ENCODE peak calls at places on chromosomes 3 and 15, in four cellular contexts. U is mucosa of descending colon; D is GM23338; V is CD4-positive, alpha-beta T cell. J is an unnamed sample.

GRCh38 chr3:173502983-173503568 is 105.5 kb downstream of the NLGN1 start:
- DNase-seq in D (no peak), V (no peak), U (no peak), J (no peak)

GRCh38 chr15:58551084-58551763 is 119.4 kb downstream of the LIPC start:
- DNase-seq in V (no peak), U (no peak), D (no peak), J (no peak)

GRCh38 chr15:78069052-78069414 is 8.5 kb downstream of the TBC1D2B start:
- DNase-seq in V (no peak), U (no peak), D (no peak), J (no peak)

GRCh38 chr3:184259878-184260570 is 1.3 kb downstream of the CAMK2N2 start:
- DNase-seq in D (peak; percentile 69), U (peak; percentile 61), V (peak; percentile 43), J (peak; percentile 57)

GRCh38 chr3:32831062-32831461 is 13.3 kb downstream of the TRIM71 start:
- DNase-seq in U (no peak), D (no peak), V (no peak), J (no peak)

GRCh38 chr3:154304116-154304786 is 20.0 kb downstream of the DHX36 start:
- DNase-seq in V (no peak), D (no peak), U (no peak), J (no peak)

GRCh38 chr3:194439915-194440550 is 41.0 kb upstream of the GP5 start:
- DNase-seq in D (no peak), V (no peak), U (no peak), J (no peak)

GRCh38 chr3:53629396-53629711 is 134.9 kb downstream of the CACNA1D start:
- DNase-seq in V (no peak), D (no peak), U (no peak), J (no peak)

GRCh38 chr3:13075318-13075717 is 2.1 kb upstream of the IQSEC1 start:
- DNase-seq in D (no peak), V (no peak), U (no peak), J (no peak)

GRCh38 chr3:17551333-17551732 is 191.1 kb downstream of the TBC1D5 start:
- DNase-seq in V (no peak), U (no peak), D (no peak), J (no peak)

GRCh38 chr15:66835558-66835878 is 133.5 kb downstream of the SMAD6 start:
- DNase-seq in U (no peak), V (no peak), D (no peak), J (no peak)

GRCh38 chr3:42983927-42984326 is 4.8 kb downstream of the GASK1A start:
- DNase-seq in V (no peak), D (no peak), U (no peak), J (no peak)

GRCh38 chr3:190077646-190078045 is 43.1 kb downstream of the P3H2 start:
- DNase-seq in V (no peak), U (no peak), D (no peak), J (no peak)

GRCh38 chr15:58546635-58547627 is 115.1 kb downstream of the LIPC start:
- DNase-seq in V (no peak), U (no peak), D (no peak), J (no peak)

GRCh38 chr15:97319316-97319715 is 641.2 kb upstream of the ARRDC4 start:
- DNase-seq in U (no peak), D (no peak), V (no peak), J (no peak)

GRCh38 chr3:187015903-187016638 is 85.7 kb downstream of the ST6GAL1 start:
- DNase-seq in V (no peak), U (no peak), D (no peak), J (no peak)

GRCh38 chr3:134608023-134608758 is 42.6 kb downstream of the KY start:
- DNase-seq in U (no peak), D (no peak), V (no peak), J (no peak)

GRCh38 chr15:48644827-48645557 is 517 bp downstream of the FBN1 start:
- DNase-seq in D (peak; percentile 73), U (peak; percentile 36), V (no peak), J (peak; percentile 75)

GRCh38 chr15:71151061-71151460 is 35.8 kb downstream of the THSD4 start:
- DNase-seq in D (no peak), V (no peak), U (no peak), J (no peak)

GRCh38 chr15:37107754-37108724 is 7.7 kb upstream of the MEIS2 start:
- DNase-seq in U (no peak), V (no peak), D (no peak), J (no peak)

GRCh38 chr3:107861422-107861821 is 229.4 kb downstream of the CD47 start:
- DNase-seq in V (no peak), U (no peak), D (no peak), J (no peak)

GRCh38 chr3:43932921-43933320 is 242.2 kb downstream of the ABHD5 start:
- DNase-seq in V (no peak), D (no peak), U (no peak), J (no peak)

GRCh38 chr3:42526616-42527367 is 24.3 kb downstream of the VIPR1 start:
- DNase-seq in V (peak; percentile 38), D (peak; percentile 50), U (no peak), J (no peak)

GRCh38 chr3:56684029-56684428 is 964 bp upstream of the TASOR start:
- DNase-seq in V (no peak), D (no peak), U (no peak), J (no peak)

GRCh38 chr3:57937092-57937491 is 71.1 kb upstream of the FLNB start:
- DNase-seq in U (no peak), V (no peak), D (no peak), J (no peak)

GRCh38 chr3:171383206-171384018 is 76.8 kb downstream of the TNIK start:
- DNase-seq in U (no peak), D (no peak), V (no peak), J (no peak)

GRCh38 chr3:39748002-39748401 is 61.4 kb upstream of the MYRIP start:
- DNase-seq in V (no peak), D (no peak), U (no peak), J (no peak)

GRCh38 chr15:70047386-70048195 is 50.1 kb downstream of the TLE3 start:
- DNase-seq in V (no peak), U (peak; percentile 16), D (no peak), J (peak; percentile 1)

GRCh38 chr3:41698931-41699330 is 263.0 kb downstream of the ULK4 start:
- DNase-seq in V (no peak), D (no peak), U (no peak), J (no peak)

GRCh38 chr3:192641911-192642310 is 85.4 kb downstream of the FGF12 start:
- DNase-seq in V (no peak), D (no peak), U (no peak), J (no peak)

GRCh38 chr15:61301701-61302100 is 72.6 kb upstream of the RORA start:
- DNase-seq in U (no peak), V (no peak), D (no peak), J (no peak)

GRCh38 chr3:24590344-24590880 is 95.8 kb upstream of the THRB start:
- DNase-seq in U (no peak), V (no peak), D (no peak), J (no peak)

GRCh38 chr15:62985768-62986167 is 56.8 kb upstream of the TPM1 start:
- DNase-seq in U (no peak), V (no peak), D (no peak), J (peak; percentile 28)

GRCh38 chr15:51189579-51190397 is 95.1 kb upstream of the TNFAIP8L3 start:
- DNase-seq in U (no peak), D (no peak), V (no peak), J (no peak)

GRCh38 chr3:131501949-131502348 is 822 bp downstream of the MRPL3 start:
- DNase-seq in U (no peak), V (no peak), D (no peak), J (no peak)

GRCh38 chr3:18237251-18238005 is 187.7 kb downstream of the SATB1 start:
- DNase-seq in V (no peak), U (no peak), D (no peak), J (no peak)

GRCh38 chr3:112470791-112471190 is 28.5 kb downstream of the BTLA start:
- DNase-seq in V (no peak), D (no peak), U (no peak), J (no peak)

GRCh38 chr3:158261371-158261991 is 151.6 kb downstream of the RSRC1 start:
- DNase-seq in V (no peak), U (no peak), D (no peak), J (no peak)
- TF ChIP-seq CTCF in V (no peak), U (no peak), D (no peak), J (no peak)

GRCh38 chr3:177622982-177623617 is 425.8 kb upstream of the TBL1XR1 start:
- DNase-seq in V (no peak), U (no peak), D (no peak), J (no peak)

GRCh38 chr3:177618873-177619771 is 421.8 kb upstream of the TBL1XR1 start:
- DNase-seq in V (no peak), U (no peak), D (no peak), J (no peak)

GRCh38 chr3:177620073-177620472 is 422.8 kb upstream of the TBL1XR1 start:
- DNase-seq in U (no peak), V (no peak), D (no peak), J (no peak)

GRCh38 chr3:177624523-177625495 is 427.5 kb upstream of the TBL1XR1 start:
- DNase-seq in D (no peak), V (no peak), U (no peak), J (no peak)

GRCh38 chr3:177622520-177622919 is 425.2 kb upstream of the TBL1XR1 start:
- DNase-seq in V (no peak), D (peak; percentile 24), U (no peak), J (no peak)
- TF ChIP-seq CTCF in V (no peak), D (no peak), U (no peak), J (no peak)

DNA sequence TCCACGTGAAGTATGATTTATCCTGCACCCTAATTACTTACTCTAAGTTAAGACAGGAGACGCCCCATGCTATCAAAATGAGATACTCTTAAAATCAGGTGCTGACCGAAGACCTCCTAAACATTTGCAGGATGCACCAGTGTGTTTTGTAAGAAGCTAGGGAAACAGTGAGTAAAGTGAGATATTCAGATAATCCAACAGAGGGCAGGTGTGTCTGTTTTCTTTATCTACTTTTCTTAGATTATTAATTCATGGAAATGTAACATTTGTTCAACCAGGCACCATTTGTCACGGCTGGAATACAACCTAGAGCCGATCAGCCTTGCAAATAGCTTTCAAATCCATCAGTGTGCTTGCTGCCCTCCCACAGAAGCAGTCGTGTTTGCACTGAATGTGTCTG is 202.0 kb upstream of the CHRM5 start:
- DNase-seq in D (no peak), V (no peak), U (no peak), J (no peak)
- TF ChIP-seq CTCF in D (peak; percentile 4), V (no peak), U (no peak), J (no peak)

DNA sequence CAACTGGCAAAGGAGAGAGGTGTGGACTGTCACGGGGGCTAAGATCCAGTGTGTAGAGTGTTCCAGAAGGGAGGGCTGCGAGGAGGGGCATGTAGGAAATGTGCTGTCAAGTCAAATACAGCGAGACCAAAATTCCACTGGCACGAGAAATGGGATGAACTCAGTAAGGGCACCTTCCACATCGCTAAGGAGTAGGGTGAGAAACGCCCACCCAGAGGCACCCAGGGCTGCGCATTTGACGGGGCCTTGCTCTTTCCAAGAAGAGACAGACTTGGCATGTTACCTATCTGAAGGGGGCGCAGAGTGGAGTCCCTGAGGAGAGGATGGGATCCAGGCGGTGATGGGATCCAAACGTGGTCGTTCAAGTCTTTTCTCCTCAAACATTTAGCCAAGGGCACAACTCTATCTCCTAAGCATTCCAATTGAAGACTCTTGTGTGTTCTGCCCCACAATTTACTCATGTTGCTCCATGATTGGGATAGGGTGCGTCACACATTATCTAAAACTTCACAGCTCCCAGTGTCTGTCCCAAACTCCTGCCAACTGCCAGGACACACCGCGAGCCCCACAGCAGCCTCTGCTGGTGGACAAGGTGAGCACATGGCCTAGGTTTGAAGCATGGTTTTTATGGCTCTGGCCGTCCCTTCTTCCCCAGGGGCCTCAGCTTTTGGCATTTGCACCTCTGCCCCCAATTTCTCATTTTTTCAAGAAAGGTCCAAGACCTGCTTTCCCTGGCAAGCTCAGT is 7.6 kb downstream of the SELENOS start:
- DNase-seq in U (no peak), V (no peak), D (peak; percentile 69), J (no peak)
- TF ChIP-seq CTCF in U (no peak), V (no peak), D (peak; percentile 74), J (no peak)

GRCh38 chr15:29812384-29812694 is 9.9 kb downstream of the TJP1 start:
- DNase-seq in V (no peak), U (no peak), D (peak; percentile 34), J (no peak)
- TF ChIP-seq CTCF in V (no peak), U (no peak), D (no peak), J (no peak)

J was measured in mesothelial cell of epicardium.